ENCODE peak calls at places on chromosomes 13 and 19, in eight cellular contexts. O is suprapubic skin, U is HCT116, S is H1, T is breast epithelium, I is GM12892, N is SK-N-MC, Q is K562. A is an unnamed sample.

GRCh38 chr13:104485571-104485970 is 1419.4 kb upstream of the SLC10A2 start:
- DNase-seq in O (no peak), U (no peak), S (no peak), T (no peak), I (no peak), N (no peak), Q (no peak), A (no peak)

GRCh38 chr19:961866-962620 is 22.1 kb upstream of the WDR18 start:
- DNase-seq in O (no peak), U (no peak), S (no peak), T (no peak), I (no peak), N (no peak), Q (peak; percentile 88), A (no peak)

GRCh38 chr19:6424190-6424938 is at the start of gene KHSRP:
- DNase-seq in O (no peak), U (no peak), S (no peak), T (no peak), I (no peak), N (no peak), Q (peak; percentile 90), A (no peak)

GRCh38 chr13:79374578-79374977 is 31.5 kb downstream of the RBM26 start:
- DNase-seq in O (no peak), U (no peak), S (no peak), T (no peak), I (no peak), N (no peak), Q (no peak), A (no peak)

GRCh38 chr19:16402076-16402475 is 69.7 kb downstream of the EPS15L1 start:
- DNase-seq in O (no peak), U (no peak), S (no peak), T (no peak), I (no peak), N (no peak), Q (no peak), A (no peak)

GRCh38 chr13:30577381-30577780 is 40.3 kb upstream of the USPL1 start:
- DNase-seq in O (no peak), U (peak; percentile 57), S (no peak), T (no peak), I (no peak), N (no peak), Q (no peak), A (no peak)

GRCh38 chr19:11814707-11815050 is 606 bp downstream of the ZNF440 start:
- DNase-seq in O (no peak), U (no peak), S (no peak), T (no peak), I (no peak), N (no peak), Q (no peak), A (no peak)

GRCh38 chr13:43744630-43745029 is 42.1 kb downstream of the ENOX1 start:
- DNase-seq in O (no peak), U (no peak), S (no peak), T (no peak), I (no peak), N (no peak), Q (no peak), A (no peak)

GRCh38 chr19:16825312-16826168 is 3.7 kb upstream of the SIN3B start:
- DNase-seq in O (peak; percentile 80), U (no peak), S (no peak), T (peak; percentile 46), I (no peak), N (no peak), Q (no peak), A (peak; percentile 93)

GRCh38 chr19:16319466-16319865 is 5.2 kb upstream of the KLF2 start:
- DNase-seq in O (no peak), U (no peak), S (no peak), T (no peak), I (no peak), N (no peak), Q (no peak), A (no peak)

GRCh38 chr13:92537485-92537884 is 689.1 kb upstream of the GPC6 start:
- DNase-seq in O (no peak), U (no peak), S (no peak), T (no peak), I (no peak), N (no peak), Q (no peak), A (no peak)

GRCh38 chr19:16073988-16074387 is 2.3 kb upstream of the TPM4 start:
- DNase-seq in O (peak; percentile 31), U (no peak), S (no peak), T (peak; percentile 18), I (no peak), N (no peak), Q (no peak), A (no peak)

GRCh38 chr13:31020996-31021395 is 88.5 kb downstream of the TEX26 start:
- DNase-seq in O (no peak), U (no peak), S (no peak), T (no peak), I (no peak), N (no peak), Q (no peak), A (no peak)

GRCh38 chr13:51874651-51875050 is 12.9 kb downstream of the CCDC70 start:
- DNase-seq in O (no peak), U (no peak), S (no peak), T (no peak), I (no peak), N (no peak), Q (no peak), A (peak; percentile 66)

GRCh38 chr13:73877399-73877798 is 256.8 kb downstream of the KLF12 start:
- DNase-seq in O (no peak), U (no peak), S (no peak), T (no peak), I (no peak), N (no peak), Q (no peak), A (no peak)

GRCh38 chr13:42981317-42981716 is 10.7 kb downstream of the EPSTI1 start:
- DNase-seq in O (no peak), U (no peak), S (no peak), T (no peak), I (no peak), N (no peak), Q (no peak), A (no peak)

GRCh38 chr13:103243495-103243894 is 177.3 kb upstream of the SLC10A2 start:
- DNase-seq in O (no peak), U (no peak), S (no peak), T (no peak), I (no peak), N (peak; percentile 94), Q (no peak), A (no peak)

GRCh38 chr19:49876422-49877019 is 634 bp downstream of the AKT1S1 start:
- DNase-seq in O (peak; percentile 99), U (peak; percentile 98), S (peak; percentile 96), T (peak; percentile 99), I (no peak), N (peak; percentile 97), Q (peak; percentile 74), A (peak; percentile 99)
- TF ChIP-seq POLR2AphosphoS5 in O (no peak), U (peak; percentile 58), S (peak; percentile 71), T (peak; percentile 86), I (peak; percentile 35), N (peak; percentile 39), Q (peak; percentile 14), A (no peak)

DNA sequence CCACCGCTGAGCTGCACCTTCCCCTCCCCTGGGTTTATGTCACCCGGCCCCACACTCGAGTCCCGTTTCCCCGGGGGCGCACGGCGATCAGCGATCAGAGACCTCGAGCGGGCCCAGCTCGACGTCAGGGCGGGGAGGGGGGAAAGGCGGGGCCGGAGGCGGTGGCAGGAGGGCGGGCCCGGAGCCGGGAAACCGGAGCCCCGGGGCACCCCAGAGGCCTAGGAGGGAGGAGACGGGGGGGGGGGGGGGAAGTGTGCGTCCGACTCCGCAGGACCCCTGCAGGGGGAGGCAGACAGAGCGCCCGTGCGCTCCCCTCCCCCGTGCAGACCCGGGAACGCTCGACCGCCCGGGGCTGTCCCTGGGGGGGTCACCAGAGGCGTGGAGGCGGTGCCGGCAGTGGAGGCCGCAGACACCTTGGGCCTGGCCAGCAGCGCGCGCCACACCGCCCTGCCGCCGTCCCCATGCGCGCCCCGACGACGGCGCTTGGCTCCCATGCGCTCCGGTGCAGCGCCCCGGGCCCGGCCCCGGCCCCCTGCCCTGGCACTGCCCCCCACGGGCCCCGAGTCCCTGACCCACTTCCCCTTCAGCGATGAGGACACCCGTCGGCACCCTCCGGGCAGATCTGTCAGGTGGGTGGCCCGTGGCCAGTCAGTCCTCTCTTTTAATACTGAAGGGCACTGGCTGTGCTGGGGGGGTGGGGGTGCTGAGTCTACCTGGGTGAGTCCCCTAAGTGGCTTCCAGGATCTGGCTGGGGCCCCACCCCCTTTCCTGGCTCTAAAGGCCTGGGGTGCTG is 11.8 kb downstream of the PDE4A start:
- DNase-seq in O (peak; percentile 82), U (no peak), S (no peak), T (no peak), I (no peak), N (no peak), Q (peak; percentile 87), A (no peak)
- TF ChIP-seq POLR2AphosphoS5 in O (no peak), U (peak; percentile 31), S (no peak), T (no peak), I (no peak), N (peak; percentile 21), Q (peak; percentile 45), A (peak; percentile 33)

GRCh38 chr13:59534806-59535205 is 628.9 kb downstream of the DIAPH3 start:
- DNase-seq in O (no peak), U (no peak), S (no peak), T (no peak), I (no peak), N (no peak), Q (no peak), A (no peak)

GRCh38 chr13:59527500-59527899 is 636.2 kb downstream of the DIAPH3 start:
- DNase-seq in O (no peak), U (no peak), S (no peak), T (no peak), I (no peak), N (no peak), Q (no peak), A (no peak)

GRCh38 chr13:59532405-59532804 is 631.3 kb downstream of the DIAPH3 start:
- DNase-seq in O (no peak), U (no peak), S (no peak), T (no peak), I (no peak), N (no peak), Q (no peak), A (no peak)

GRCh38 chr13:59533561-59534337 is 630.0 kb downstream of the DIAPH3 start:
- DNase-seq in O (no peak), U (no peak), S (no peak), T (no peak), I (no peak), N (no peak), Q (no peak), A (no peak)

GRCh38 chr13:59531571-59532091 is 632.1 kb downstream of the DIAPH3 start:
- DNase-seq in O (peak; percentile 80), U (peak; percentile 6), S (no peak), T (peak; percentile 31), I (no peak), N (peak; percentile 53), Q (peak; percentile 11), A (no peak)
- TF ChIP-seq POLR2AphosphoS5 in O (no peak), U (no peak), S (no peak), T (no peak), I (no peak), N (no peak), Q (no peak), A (peak; percentile 29)

DNA sequence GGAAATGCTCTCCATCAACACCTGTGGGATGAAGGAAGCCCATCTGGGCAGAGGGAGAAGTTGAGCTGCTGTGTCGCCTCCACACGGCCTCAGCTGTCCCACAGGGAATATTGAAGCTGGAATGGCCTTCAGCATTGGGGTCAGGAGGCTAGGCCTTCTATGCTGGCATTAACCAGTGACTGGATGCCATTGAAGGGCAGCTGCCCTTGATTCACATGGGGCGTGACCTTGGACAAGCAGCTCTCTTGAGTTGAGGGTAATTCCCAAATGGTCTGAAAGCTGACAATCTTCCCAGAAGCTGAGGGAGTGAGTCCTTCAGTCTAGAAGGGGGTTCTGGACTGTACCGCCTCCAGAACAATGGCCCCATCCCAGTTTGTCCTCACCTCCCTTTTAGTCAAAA is 6.7 kb downstream of the BCL3 start:
- DNase-seq in O (no peak), U (no peak), S (no peak), T (no peak), I (no peak), N (no peak), Q (no peak), A (no peak)
- TF ChIP-seq POLR2AphosphoS5 in O (no peak), U (no peak), S (no peak), T (no peak), I (no peak), N (no peak), Q (no peak), A (no peak)

A was measured in esophagus muscularis mucosa.